ENCODE peak calls at places on chromosome 7, in eight cellular contexts. J is neural progenitor cell, Y is H1, T is IMR-90, F is PC-3, E is hepatocyte, I is fibroblast of lung, C is H9. Z is an unnamed sample.

GRCh38 chr7:12389089-12389700 is 14.5 kb downstream of the VWDE start:
- DNase-seq in T (peak), C (peak), J (peak), I (peak), E (peak), Y (peak), F (peak), Z (peak)

GRCh38 chr7:157521061-157521731 is 184.4 kb downstream of the DNAJB6 start:
- DNase-seq in C (peak), E (no peak), J (no peak), I (no peak), Y (no peak), F (no peak), T (no peak), Z (no peak)

GRCh38 chr7:71272509-71273214 is 140.7 kb downstream of the GALNT17 start:
- DNase-seq in T (no peak), F (no peak), Y (no peak), J (no peak), I (no peak), C (no peak), E (no peak), Z (no peak)

GRCh38 chr7:44058759-44059218 is 6.6 kb downstream of the PGAM2 start:
- DNase-seq in T (no peak), J (no peak), I (no peak), Y (no peak), E (no peak), C (no peak), F (no peak), Z (no peak)

GRCh38 chr7:24401628-24402593 is 117.9 kb downstream of the NPY start:
- DNase-seq in T (peak), Y (no peak), I (peak), E (peak), J (no peak), F (peak), C (no peak), Z (peak)

GRCh38 chr7:107078517-107078966 is 34.0 kb downstream of the PRKAR2B start:
- DNase-seq in T (peak), Y (no peak), F (peak), J (peak), E (no peak), C (no peak), I (peak), Z (peak)

GRCh38 chr7:86833360-86833759 is 189.7 kb downstream of the GRM3 start:
- DNase-seq in F (no peak), I (no peak), T (no peak), Y (no peak), C (no peak), J (no peak), E (no peak), Z (no peak)

GRCh38 chr7:44293561-44294324 is 31.7 kb downstream of the CAMK2B start:
- DNase-seq in I (no peak), E (peak), F (no peak), Y (no peak), T (no peak), J (peak), C (peak), Z (no peak)

GRCh38 chr7:73585196-73585595 is 6.8 kb upstream of the TBL2 start:
- DNase-seq in E (no peak), T (no peak), C (no peak), F (no peak), I (no peak), Y (no peak), J (no peak), Z (no peak)

GRCh38 chr7:158722574-158723237 is 18.1 kb upstream of the NCAPG2 start:
- DNase-seq in I (no peak), Y (no peak), C (no peak), F (no peak), E (no peak), J (no peak), T (no peak), Z (no peak)

GRCh38 chr7:131034166-131034881 is 293.4 kb upstream of the MKLN1 start:
- DNase-seq in J (no peak), F (no peak), I (no peak), C (no peak), Y (no peak), E (no peak), T (no peak), Z (no peak)

GRCh38 chr7:108972009-108972408 is 402.3 kb downstream of the DNAJB9 start:
- DNase-seq in E (no peak), I (no peak), T (no peak), F (no peak), J (no peak), Y (no peak), C (no peak), Z (no peak)

GRCh38 chr7:135193615-135194081 is 17.7 kb downstream of the WDR91 start:
- DNase-seq in C (no peak), E (no peak), I (peak), Y (no peak), J (no peak), F (no peak), T (peak), Z (peak)

GRCh38 chr7:113087278-113087998 is 811 bp upstream of the GPR85 start:
- DNase-seq in Y (no peak), I (peak), T (peak), F (peak), E (peak), J (peak), C (no peak), Z (no peak)

GRCh38 chr7:113299748-113300147 is 181.4 kb upstream of the SMIM30 start:
- DNase-seq in Y (no peak), J (no peak), C (no peak), I (no peak), E (no peak), T (no peak), F (no peak), Z (no peak)

GRCh38 chr7:94223375-94224084 is 171.2 kb upstream of the COL1A2 start:
- DNase-seq in T (peak), E (peak), J (peak), F (peak), C (peak), Y (peak), I (peak), Z (peak)
- TF ChIP-seq CTCF in T (peak), E (peak), J (peak), F (peak), C (peak), Y (peak), I (peak), Z (peak)

GRCh38 chr7:77320161-77320560 is 96.0 kb downstream of the GSAP start:
- DNase-seq in I (no peak), Y (no peak), F (no peak), J (no peak), C (no peak), T (no peak), E (no peak), Z (no peak)
- H2AFZ ChIP-seq in I (no peak), Y (no peak), F (no peak), J (no peak), C (no peak), T (no peak), E (no peak), Z (no peak)

DNA sequence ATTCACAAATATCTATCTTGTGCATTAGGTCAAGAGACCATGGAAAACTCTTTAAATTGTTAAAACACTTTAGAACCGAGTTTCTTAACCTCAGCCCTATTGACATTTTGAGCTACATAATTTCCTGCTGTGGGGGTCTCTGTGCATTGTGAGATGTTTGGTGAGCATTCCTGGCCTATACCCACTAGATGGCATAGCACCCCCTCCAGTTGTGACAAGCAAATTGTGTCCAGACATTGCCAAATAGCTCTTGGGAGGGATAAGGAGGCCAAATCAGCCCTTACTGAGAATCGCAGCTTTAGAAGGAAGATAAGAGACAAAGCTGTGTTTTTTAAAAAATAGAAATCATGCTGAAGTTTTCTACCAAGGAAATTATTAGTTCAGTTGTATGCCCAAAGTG is 1158.5 kb upstream of the C7orf33 start:
- DNase-seq in I (peak), Y (no peak), T (peak), F (peak), J (peak), C (peak), E (peak), Z (no peak)
- TF ChIP-seq CTCF in I (peak), Y (peak), T (peak), F (peak), J (peak), C (peak), E (peak), Z (peak)

DNA sequence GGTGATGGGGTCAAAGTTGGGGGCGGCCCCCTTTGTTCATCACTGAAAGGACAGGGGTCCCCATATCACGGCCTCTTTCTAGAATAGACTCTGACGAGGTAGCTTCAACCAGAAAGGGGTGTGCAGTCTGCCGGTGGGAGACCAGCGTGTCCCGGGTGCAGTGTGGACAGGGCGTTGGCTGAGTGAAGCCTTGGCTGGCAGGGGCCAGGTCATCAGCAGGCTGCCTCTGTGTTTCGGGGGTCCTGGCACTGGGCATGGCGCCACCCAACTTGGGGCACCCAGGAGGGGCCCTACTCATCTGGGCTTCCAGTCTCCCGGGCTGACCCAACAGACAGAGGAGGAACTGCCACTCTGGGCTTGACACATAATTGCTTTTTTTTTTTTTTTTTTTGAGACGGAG is 3.5 kb upstream of the AMZ1 start:
- DNase-seq in E (no peak), J (no peak), C (no peak), T (no peak), Y (no peak), I (no peak), F (no peak), Z (no peak)
- H2AFZ ChIP-seq in E (no peak), J (no peak), C (no peak), T (no peak), Y (no peak), I (no peak), F (no peak), Z (no peak)

DNA sequence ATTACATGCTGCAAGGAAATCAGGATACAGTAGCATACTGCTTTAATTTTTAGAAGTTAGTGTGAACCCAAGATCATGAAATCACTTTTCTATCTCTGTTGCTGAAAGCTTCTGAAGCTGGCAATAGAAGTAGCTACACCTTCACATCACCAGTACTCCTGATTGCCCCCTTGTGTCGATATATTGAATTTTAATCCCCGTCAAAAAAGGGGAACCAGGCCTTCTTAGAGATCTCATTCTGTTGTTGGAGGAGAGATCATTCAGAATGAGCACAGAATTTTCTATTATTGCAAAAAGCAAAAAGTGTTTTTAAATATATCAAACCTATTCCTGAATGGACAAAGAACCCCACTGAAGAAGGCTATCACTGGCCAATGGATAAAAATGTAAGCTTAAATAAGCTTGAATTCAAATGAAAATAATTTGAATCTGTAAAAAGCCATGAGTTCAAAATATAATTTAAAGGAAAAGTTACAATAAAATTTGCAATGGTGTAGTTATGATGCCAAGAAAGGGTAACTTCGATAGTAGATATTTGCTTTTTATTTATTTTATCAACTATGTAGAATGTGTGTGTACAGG is 39.7 kb upstream of the TEX47 start:
- DNase-seq in J (peak), F (peak), Y (peak), I (no peak), T (no peak), E (peak), C (no peak), Z (peak)
- TF ChIP-seq CTCF in J (peak), F (peak), Y (peak), I (no peak), T (peak), E (peak), C (peak), Z (peak)

GRCh38 chr7:1595636-1596035 is 25.8 kb upstream of the PSMG3 start:
- DNase-seq in Y (no peak), T (no peak), F (no peak), J (no peak), I (no peak), E (no peak), C (no peak), Z (no peak)
- H2AFZ ChIP-seq in Y (no peak), T (no peak), F (no peak), J (no peak), I (no peak), E (no peak), C (no peak), Z (no peak)

DNA sequence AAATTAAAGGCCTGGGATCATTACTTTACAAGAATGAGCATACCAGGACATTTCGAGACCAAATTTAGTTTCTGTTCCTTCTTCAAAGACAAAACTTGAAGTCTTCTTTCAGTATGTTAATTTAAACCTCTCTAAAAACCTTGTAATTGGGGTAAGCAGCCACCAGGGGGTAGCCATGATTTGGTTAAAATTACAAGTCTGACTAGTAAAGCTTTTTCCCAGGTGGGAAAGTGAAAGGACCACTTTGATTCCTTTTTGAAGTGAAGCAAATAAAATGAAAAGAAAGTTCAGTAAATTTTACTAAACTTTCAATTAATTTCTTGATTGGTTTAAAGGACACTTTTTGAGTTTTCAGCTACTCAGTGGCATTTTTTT is 294.3 kb downstream of the BBS9 start:
- DNase-seq in I (peak), T (no peak), Y (peak), J (peak), F (peak), E (no peak), C (no peak), Z (no peak)
- TF ChIP-seq CTCF in I (peak), T (peak), Y (peak), J (peak), F (peak), E (peak), C (peak), Z (peak)

Z was measured in mammary epithelial cell.